ENCODE peak calls at places on chromosomes 13 and 19, in eight cellular contexts. One of them, this sample, is unnamed.

GRCh38 chr13:111252449-111253124 is 67.9 kb upstream of the TEX29 start:
- DNase-seq in DMS153: no peak
- DNase-seq in SHP77 treated with DMSO at 0.1 percent for 48 hours: no peak
- DNase-seq in cardiac fibroblast: no peak
- DNase-seq in pons: no peak
- DNase-seq in colonic mucosa: no peak
- DNase-seq in Caco-2: no peak
- DNase-seq in B cell: no peak
- DNase-seq in this sample: no peak

GRCh38 chr13:80030491-80030890 is 310.4 kb downstream of the SPRY2 start:
- DNase-seq in cardiac fibroblast: peak
- DNase-seq in DMS153: peak
- DNase-seq in Caco-2: no peak
- DNase-seq in SHP77 treated with DMSO at 0.1 percent for 48 hours: no peak
- DNase-seq in colonic mucosa: peak
- DNase-seq in B cell: no peak
- DNase-seq in pons: peak
- DNase-seq in this sample: no peak

GRCh38 chr19:42140125-42140754 is 8.0 kb upstream of the POU2F2 start:
- DNase-seq in DMS153: no peak
- DNase-seq in B cell: no peak
- DNase-seq in colonic mucosa: peak
- DNase-seq in cardiac fibroblast: peak
- DNase-seq in pons: no peak
- DNase-seq in Caco-2: peak
- DNase-seq in SHP77 treated with DMSO at 0.1 percent for 48 hours: no peak
- DNase-seq in this sample: peak

GRCh38 chr13:51778407-51778806 is 25.6 kb downstream of the DHRS12 start:
- DNase-seq in DMS153: peak
- DNase-seq in cardiac fibroblast: no peak
- DNase-seq in pons: no peak
- DNase-seq in colonic mucosa: no peak
- DNase-seq in B cell: no peak
- DNase-seq in SHP77 treated with DMSO at 0.1 percent for 48 hours: no peak
- DNase-seq in Caco-2: no peak
- DNase-seq in this sample: no peak

GRCh38 chr19:45638930-45639729 is at the start of gene EML2:
- DNase-seq in pons: no peak
- DNase-seq in Caco-2: peak
- DNase-seq in cardiac fibroblast: peak
- DNase-seq in colonic mucosa: peak
- DNase-seq in SHP77 treated with DMSO at 0.1 percent for 48 hours: peak
- DNase-seq in B cell: peak
- DNase-seq in DMS153: no peak
- DNase-seq in this sample: peak

GRCh38 chr13:29901714-29902631 is 51.6 kb upstream of the UBL3 start:
- DNase-seq in colonic mucosa: peak
- DNase-seq in B cell: no peak
- DNase-seq in Caco-2: peak
- DNase-seq in cardiac fibroblast: peak
- DNase-seq in DMS153: no peak
- DNase-seq in SHP77 treated with DMSO at 0.1 percent for 48 hours: no peak
- DNase-seq in pons: no peak
- DNase-seq in this sample: no peak

GRCh38 chr19:43699506-43700367 is 16.1 kb upstream of the IRGC start:
- DNase-seq in B cell: peak
- DNase-seq in cardiac fibroblast: peak
- DNase-seq in pons: no peak
- DNase-seq in SHP77 treated with DMSO at 0.1 percent for 48 hours: no peak
- DNase-seq in DMS153: no peak
- DNase-seq in Caco-2: no peak
- DNase-seq in colonic mucosa: peak
- DNase-seq in this sample: no peak

GRCh38 chr19:19538077-19538764 is at the start of gene CILP2:
- DNase-seq in cardiac fibroblast: no peak
- DNase-seq in colonic mucosa: peak
- DNase-seq in pons: no peak
- DNase-seq in SHP77 treated with DMSO at 0.1 percent for 48 hours: no peak
- DNase-seq in B cell: peak
- DNase-seq in Caco-2: peak
- DNase-seq in DMS153: no peak
- DNase-seq in this sample: no peak

GRCh38 chr19:56191711-56192110 is 5.9 kb downstream of the ZSCAN5B start:
- DNase-seq in DMS153: no peak
- DNase-seq in colonic mucosa: no peak
- DNase-seq in cardiac fibroblast: no peak
- DNase-seq in Caco-2: no peak
- DNase-seq in SHP77 treated with DMSO at 0.1 percent for 48 hours: no peak
- DNase-seq in pons: no peak
- DNase-seq in B cell: no peak
- DNase-seq in this sample: no peak

GRCh38 chr13:107883561-107884175 is 331.7 kb downstream of the LIG4 start:
- DNase-seq in cardiac fibroblast: peak
- DNase-seq in SHP77 treated with DMSO at 0.1 percent for 48 hours: no peak
- DNase-seq in DMS153: no peak
- DNase-seq in colonic mucosa: no peak
- DNase-seq in pons: no peak
- DNase-seq in B cell: no peak
- DNase-seq in Caco-2: no peak
- DNase-seq in this sample: no peak

GRCh38 chr19:16078311-16078758 is 2.0 kb downstream of the TPM4 start:
- DNase-seq in pons: peak
- DNase-seq in colonic mucosa: no peak
- DNase-seq in SHP77 treated with DMSO at 0.1 percent for 48 hours: no peak
- DNase-seq in DMS153: no peak
- DNase-seq in B cell: no peak
- DNase-seq in Caco-2: no peak
- DNase-seq in cardiac fibroblast: no peak
- DNase-seq in this sample: no peak

GRCh38 chr19:51587264-51588191 is 16.4 kb downstream of the ZNF175 start:
- DNase-seq in pons: no peak
- DNase-seq in cardiac fibroblast: no peak
- DNase-seq in Caco-2: no peak
- DNase-seq in colonic mucosa: no peak
- DNase-seq in SHP77 treated with DMSO at 0.1 percent for 48 hours: no peak
- DNase-seq in DMS153: no peak
- DNase-seq in B cell: no peak
- DNase-seq in this sample: no peak

GRCh38 chr13:43782686-43783085 is 4.1 kb downstream of the ENOX1 start:
- DNase-seq in cardiac fibroblast: no peak
- DNase-seq in DMS153: no peak
- DNase-seq in colonic mucosa: no peak
- DNase-seq in SHP77 treated with DMSO at 0.1 percent for 48 hours: no peak
- DNase-seq in Caco-2: no peak
- DNase-seq in B cell: no peak
- DNase-seq in pons: no peak
- DNase-seq in this sample: no peak

GRCh38 chr13:79799466-79799865 is 318.5 kb downstream of the NDFIP2 start:
- DNase-seq in colonic mucosa: no peak
- DNase-seq in B cell: no peak
- DNase-seq in DMS153: no peak
- DNase-seq in Caco-2: no peak
- DNase-seq in cardiac fibroblast: no peak
- DNase-seq in pons: no peak
- DNase-seq in SHP77 treated with DMSO at 0.1 percent for 48 hours: no peak
- DNase-seq in this sample: no peak

GRCh38 chr19:13155472-13156284 is 5.5 kb downstream of the IER2 start:
- DNase-seq in DMS153: peak
- DNase-seq in colonic mucosa: peak
- DNase-seq in Caco-2: peak
- DNase-seq in B cell: peak
- DNase-seq in pons: no peak
- DNase-seq in SHP77 treated with DMSO at 0.1 percent for 48 hours: peak
- DNase-seq in cardiac fibroblast: peak
- DNase-seq in this sample: peak

GRCh38 chr19:17796013-17796837 is 1.3 kb downstream of the B3GNT3 start:
- DNase-seq in Caco-2: peak
- DNase-seq in B cell: no peak
- DNase-seq in SHP77 treated with DMSO at 0.1 percent for 48 hours: no peak
- DNase-seq in cardiac fibroblast: no peak
- DNase-seq in pons: no peak
- DNase-seq in DMS153: no peak
- DNase-seq in colonic mucosa: peak
- DNase-seq in this sample: peak

GRCh38 chr13:87889241-87889640 is 218.1 kb downstream of the SLITRK5 start:
- DNase-seq in B cell: no peak
- DNase-seq in DMS153: peak
- DNase-seq in cardiac fibroblast: no peak
- DNase-seq in SHP77 treated with DMSO at 0.1 percent for 48 hours: peak
- DNase-seq in Caco-2: no peak
- DNase-seq in colonic mucosa: no peak
- DNase-seq in pons: no peak
- DNase-seq in this sample: no peak

GRCh38 chr13:25489238-25489637 is 117.5 kb downstream of the ATP8A2 start:
- DNase-seq in Caco-2: no peak
- DNase-seq in B cell: no peak
- DNase-seq in pons: peak
- DNase-seq in SHP77 treated with DMSO at 0.1 percent for 48 hours: no peak
- DNase-seq in colonic mucosa: no peak
- DNase-seq in DMS153: peak
- DNase-seq in cardiac fibroblast: no peak
- DNase-seq in this sample: no peak

GRCh38 chr19:18429717-18430416 is 8.1 kb downstream of the ISYNA1 start:
- DNase-seq in B cell: no peak
- DNase-seq in pons: no peak
- DNase-seq in DMS153: no peak
- DNase-seq in Caco-2: no peak
- DNase-seq in SHP77 treated with DMSO at 0.1 percent for 48 hours: no peak
- DNase-seq in colonic mucosa: no peak
- DNase-seq in cardiac fibroblast: no peak
- DNase-seq in this sample: no peak

GRCh38 chr19:38671654-38672053 is 24.2 kb downstream of the ACTN4 start:
- DNase-seq in cardiac fibroblast: no peak
- DNase-seq in pons: no peak
- DNase-seq in DMS153: no peak
- DNase-seq in SHP77 treated with DMSO at 0.1 percent for 48 hours: no peak
- DNase-seq in colonic mucosa: no peak
- DNase-seq in Caco-2: no peak
- DNase-seq in B cell: no peak
- DNase-seq in this sample: no peak

GRCh38 chr13:68056816-68057710 is 826.9 kb upstream of the PCDH9 start:
- DNase-seq in B cell: no peak
- DNase-seq in colonic mucosa: peak
- DNase-seq in SHP77 treated with DMSO at 0.1 percent for 48 hours: no peak
- DNase-seq in cardiac fibroblast: peak
- DNase-seq in pons: no peak
- DNase-seq in DMS153: peak
- DNase-seq in Caco-2: no peak
- DNase-seq in this sample: peak

GRCh38 chr13:23921451-23921888 is 24.2 kb upstream of the C1QTNF9B start:
- DNase-seq in cardiac fibroblast: peak
- DNase-seq in pons: peak
- DNase-seq in colonic mucosa: peak
- DNase-seq in DMS153: no peak
- DNase-seq in Caco-2: no peak
- DNase-seq in SHP77 treated with DMSO at 0.1 percent for 48 hours: peak
- DNase-seq in B cell: no peak
- DNase-seq in this sample: peak

GRCh38 chr19:18940791-18941627 is at the start of gene HOMER3:
- DNase-seq in DMS153: no peak
- DNase-seq in pons: peak
- DNase-seq in SHP77 treated with DMSO at 0.1 percent for 48 hours: no peak
- DNase-seq in colonic mucosa: peak
- DNase-seq in cardiac fibroblast: peak
- DNase-seq in Caco-2: peak
- DNase-seq in B cell: peak
- DNase-seq in this sample: no peak

GRCh38 chr19:12838182-12838890 is at the start of gene MAST1:
- DNase-seq in DMS153: no peak
- DNase-seq in SHP77 treated with DMSO at 0.1 percent for 48 hours: peak
- DNase-seq in colonic mucosa: peak
- DNase-seq in pons: no peak
- DNase-seq in B cell: peak
- DNase-seq in cardiac fibroblast: peak
- DNase-seq in Caco-2: no peak
- DNase-seq in this sample: no peak

GRCh38 chr19:1098177-1099051 is 3.2 kb upstream of the POLR2E start:
- DNase-seq in cardiac fibroblast: no peak
- DNase-seq in colonic mucosa: peak
- DNase-seq in B cell: no peak
- DNase-seq in SHP77 treated with DMSO at 0.1 percent for 48 hours: peak
- DNase-seq in pons: no peak
- DNase-seq in Caco-2: peak
- DNase-seq in DMS153: peak
- DNase-seq in this sample: peak

GRCh38 chr19:54147676-54148075 is 10.1 kb downstream of the CNOT3 start:
- DNase-seq in Caco-2: no peak
- DNase-seq in SHP77 treated with DMSO at 0.1 percent for 48 hours: no peak
- DNase-seq in DMS153: no peak
- DNase-seq in B cell: no peak
- DNase-seq in pons: no peak
- DNase-seq in colonic mucosa: no peak
- DNase-seq in cardiac fibroblast: peak
- DNase-seq in this sample: no peak

GRCh38 chr13:112963641-112964040 is 5.4 kb upstream of the MCF2L start:
- DNase-seq in Caco-2: peak
- DNase-seq in SHP77 treated with DMSO at 0.1 percent for 48 hours: no peak
- DNase-seq in colonic mucosa: no peak
- DNase-seq in B cell: no peak
- DNase-seq in DMS153: no peak
- DNase-seq in cardiac fibroblast: no peak
- DNase-seq in pons: no peak
- DNase-seq in this sample: no peak

GRCh38 chr13:48412881-48413351 is at the start of gene LPAR6:
- DNase-seq in B cell: no peak
- DNase-seq in pons: peak
- DNase-seq in colonic mucosa: peak
- DNase-seq in Caco-2: no peak
- DNase-seq in SHP77 treated with DMSO at 0.1 percent for 48 hours: no peak
- DNase-seq in cardiac fibroblast: peak
- DNase-seq in DMS153: peak
- DNase-seq in this sample: peak

GRCh38 chr13:44917589-44918322 is 71.5 kb downstream of the NUFIP1 start:
- DNase-seq in cardiac fibroblast: peak
- DNase-seq in Caco-2: peak
- DNase-seq in SHP77 treated with DMSO at 0.1 percent for 48 hours: peak
- DNase-seq in DMS153: peak
- DNase-seq in pons: peak
- DNase-seq in colonic mucosa: peak
- DNase-seq in B cell: peak
- DNase-seq in this sample: peak

GRCh38 chr13:51451467-51452390 is 1.1 kb downstream of the INTS6 start:
- DNase-seq in Caco-2: peak
- DNase-seq in pons: peak
- DNase-seq in DMS153: peak
- DNase-seq in SHP77 treated with DMSO at 0.1 percent for 48 hours: peak
- DNase-seq in colonic mucosa: peak
- DNase-seq in B cell: peak
- DNase-seq in cardiac fibroblast: peak
- DNase-seq in this sample: peak

GRCh38 chr13:97067342-97067895 is 73.1 kb upstream of the OXGR1 start:
- DNase-seq in Caco-2: no peak
- DNase-seq in pons: no peak
- DNase-seq in DMS153: no peak
- DNase-seq in B cell: no peak
- DNase-seq in cardiac fibroblast: peak
- DNase-seq in SHP77 treated with DMSO at 0.1 percent for 48 hours: peak
- DNase-seq in colonic mucosa: no peak
- DNase-seq in this sample: no peak

GRCh38 chr13:80235559-80236296 is 105.2 kb downstream of the SPRY2 start:
- DNase-seq in B cell: no peak
- DNase-seq in Caco-2: no peak
- DNase-seq in cardiac fibroblast: peak
- DNase-seq in colonic mucosa: peak
- DNase-seq in SHP77 treated with DMSO at 0.1 percent for 48 hours: no peak
- DNase-seq in DMS153: peak
- DNase-seq in pons: peak
- DNase-seq in this sample: no peak

GRCh38 chr13:98706446-98707110 is 45.9 kb downstream of the SLC15A1 start:
- DNase-seq in DMS153: no peak
- DNase-seq in pons: no peak
- DNase-seq in colonic mucosa: no peak
- DNase-seq in cardiac fibroblast: no peak
- DNase-seq in Caco-2: peak
- DNase-seq in SHP77 treated with DMSO at 0.1 percent for 48 hours: no peak
- DNase-seq in B cell: no peak
- DNase-seq in this sample: peak

This sample was measured in HepG2.